ENCODE peak calls at places on chromosomes 16 and 17, in seven cellular contexts. I is EH; H is fibroblast of mammary gland; S is nephron progenitor cell; U is activated CD8-positive, alpha-beta memory T cell treated with anti-CD3 and anti-CD28 coated beads for 1 hour; A is NCI-H345; M is A172. C is an unnamed sample.

GRCh38 chr17:45170976-45171337 is 9.3 kb downstream of the HEXIM2 start:
- DNase-seq in I (peak), H (peak), S (no peak), U (no peak), A (no peak), M (peak), C (peak)

GRCh38 chr17:49316889-49317288 is 45.2 kb downstream of the ZNF652 start:
- DNase-seq in I (no peak), H (no peak), S (no peak), U (no peak), A (no peak), M (no peak), C (no peak)

GRCh38 chr17:45218895-45219661 is 2.6 kb upstream of the FMNL1 start:
- DNase-seq in I (peak), H (peak), S (peak), U (peak), A (peak), M (peak), C (peak)

GRCh38 chr16:3654249-3654991 is at the start of gene DNASE1:
- DNase-seq in I (peak), H (peak), S (peak), U (peak), A (peak), M (peak), C (peak)

GRCh38 chr16:56119138-56119537 is 72.2 kb upstream of the GNAO1 start:
- DNase-seq in I (no peak), H (no peak), S (no peak), U (no peak), A (no peak), M (no peak), C (no peak)

GRCh38 chr17:31401456-31402254 is 10.2 kb downstream of the RAB11FIP4 start:
- DNase-seq in I (no peak), H (no peak), S (no peak), U (no peak), A (no peak), M (no peak), C (no peak)

GRCh38 chr17:64331946-64332493 is 58.6 kb downstream of the PECAM1 start:
- DNase-seq in I (peak), H (peak), S (no peak), U (no peak), A (no peak), M (no peak), C (no peak)

GRCh38 chr16:58556678-58557077 is 41.4 kb downstream of the SETD6 start:
- DNase-seq in I (peak), H (no peak), S (no peak), U (no peak), A (no peak), M (no peak), C (no peak)

GRCh38 chr17:45016823-45017222 is 34.6 kb downstream of the DCAKD start:
- DNase-seq in I (peak), H (peak), S (no peak), U (no peak), A (no peak), M (peak), C (no peak)

C was measured in SW480.